ENCODE peak calls at places on chromosome 18, in six cellular contexts. H, X, L, G, J and Q are unnamed samples.

GRCh38 chr18:61825386-61825785 is 67.4 kb downstream of the RNF152 start:
- DNase-seq in H (no peak), X (no peak), L (peak), G (no peak), J (no peak), Q (no peak)

GRCh38 chr18:23266717-23267446 is 131.6 kb downstream of the CABLES1 start:
- DNase-seq in H (no peak), X (no peak), L (no peak), G (no peak), J (peak), Q (no peak)

GRCh38 chr18:46939998-46940571 is 22.7 kb downstream of the KATNAL2 start:
- DNase-seq in H (no peak), X (no peak), L (peak), G (no peak), J (no peak), Q (no peak)

GRCh38 chr18:10751711-10752110 is 225.9 kb downstream of the NAPG start:
- DNase-seq in H (no peak), X (no peak), L (no peak), G (no peak), J (no peak), Q (no peak)

GRCh38 chr18:74137920-74138538 is 9.6 kb downstream of the FBXO15 start:
- DNase-seq in H (no peak), X (no peak), L (no peak), G (no peak), J (no peak), Q (no peak)

GRCh38 chr18:11860594-11861450 is 9.6 kb downstream of the CHMP1B start:
- DNase-seq in H (no peak), X (no peak), L (no peak), G (no peak), J (no peak), Q (no peak)

GRCh38 chr18:7937268-7937667 is 370.2 kb downstream of the PTPRM start:
- DNase-seq in H (no peak), X (no peak), L (no peak), G (no peak), J (no peak), Q (no peak)

GRCh38 chr18:73151086-73151485 is 283.3 kb upstream of the NETO1 start:
- DNase-seq in H (no peak), X (no peak), L (no peak), G (no peak), J (no peak), Q (no peak)

GRCh38 chr18:46668694-46669093 is 11.7 kb upstream of the LOXHD1 start:
- DNase-seq in H (no peak), X (no peak), L (no peak), G (no peak), J (no peak), Q (no peak)

GRCh38 chr18:24672165-24672950 is 211.9 kb downstream of the HRH4 start:
- DNase-seq in H (no peak), X (peak), L (peak), G (no peak), J (no peak), Q (no peak)

GRCh38 chr18:1018211-1018651 is 113.6 kb downstream of the ADCYAP1 start:
- DNase-seq in H (no peak), X (peak), L (peak), G (no peak), J (no peak), Q (no peak)

GRCh38 chr18:36899289-36899688 is 70.4 kb downstream of the KIAA1328 start:
- DNase-seq in H (no peak), X (peak), L (peak), G (no peak), J (no peak), Q (no peak)

GRCh38 chr18:46334200-46334553 is 230.0 kb downstream of the HAUS1 start:
- DNase-seq in H (no peak), X (peak), L (peak), G (no peak), J (no peak), Q (no peak)

GRCh38 chr18:22136395-22136794 is 33.0 kb upstream of the GATA6 start:
- DNase-seq in H (no peak), X (no peak), L (peak), G (no peak), J (no peak), Q (no peak)

GRCh38 chr18:13629841-13630747 is 96.3 kb downstream of the FAM210A start:
- DNase-seq in H (peak), X (peak), L (peak), G (peak), J (peak), Q (peak)

GRCh38 chr18:1062592-1062991 is 157.9 kb downstream of the ADCYAP1 start:
- DNase-seq in H (no peak), X (no peak), L (peak), G (no peak), J (no peak), Q (no peak)

GRCh38 chr18:49061239-49061905 is 110.6 kb upstream of the SMAD7 start:
- DNase-seq in H (no peak), X (no peak), L (no peak), G (peak), J (no peak), Q (no peak)

GRCh38 chr18:3457261-3457724 is 7.3 kb downstream of the TGIF1 start:
- DNase-seq in H (no peak), X (no peak), L (no peak), G (no peak), J (no peak), Q (no peak)

GRCh38 chr18:55983433-55983832 is 395.4 kb upstream of the TCF4 start:
- DNase-seq in H (no peak), X (no peak), L (peak), G (no peak), J (no peak), Q (no peak)

GRCh38 chr18:59049726-59050660 is 89.7 kb upstream of the SEC11C start:
- DNase-seq in H (no peak), X (no peak), L (no peak), G (no peak), J (no peak), Q (no peak)

GRCh38 chr18:39825485-39825884 is 2129.5 kb upstream of the PIK3C3 start:
- DNase-seq in H (no peak), X (no peak), L (peak), G (no peak), J (no peak), Q (no peak)

GRCh38 chr18:40926679-40927078 is 1028.4 kb upstream of the PIK3C3 start:
- DNase-seq in H (no peak), X (no peak), L (no peak), G (no peak), J (no peak), Q (no peak)

GRCh38 chr18:34767601-34768027 is 57.5 kb downstream of the DTNA start:
- DNase-seq in H (no peak), X (no peak), L (peak), G (no peak), J (no peak), Q (no peak)

GRCh38 chr18:54389143-54389505 is 31.4 kb downstream of the C18orf54 start:
- DNase-seq in H (no peak), X (no peak), L (no peak), G (no peak), J (no peak), Q (no peak)

GRCh38 chr18:76565238-76566173 is 70.5 kb upstream of the ZNF516 start:
- DNase-seq in H (no peak), X (no peak), L (peak), G (no peak), J (no peak), Q (no peak)

GRCh38 chr18:53305471-53305870 is 919.0 kb downstream of the MBD2 start:
- DNase-seq in H (no peak), X (no peak), L (no peak), G (no peak), J (no peak), Q (no peak)

GRCh38 chr18:49360582-49360981 is 99.9 kb downstream of the DYM start:
- DNase-seq in H (no peak), X (no peak), L (no peak), G (no peak), J (no peak), Q (no peak)

GRCh38 chr18:68847219-68847860 is 49.5 kb downstream of the CCDC102B start:
- DNase-seq in H (no peak), X (no peak), L (peak), G (peak), J (no peak), Q (no peak)

GRCh38 chr18:50044402-50044801 is 150.5 kb downstream of the MYO5B start:
- DNase-seq in H (no peak), X (no peak), L (no peak), G (no peak), J (no peak), Q (no peak)

GRCh38 chr18:808086-808485 is 4.0 kb downstream of the YES1 start:
- DNase-seq in H (no peak), X (peak), L (peak), G (peak), J (no peak), Q (no peak)

GRCh38 chr18:45802814-45803492 is 22.5 kb upstream of the SIGLEC15 start:
- DNase-seq in H (no peak), X (no peak), L (peak), G (no peak), J (no peak), Q (no peak)